ENCODE peak calls at places on chromosomes 11 and 22, in four cellular contexts. C, U, I and X are unnamed samples.

GRCh38 chr11:27183672-27184457 is 143.2 kb downstream of the BBOX1 start:
- DNase-seq in C (peak), U (no peak), I (no peak), X (peak)

GRCh38 chr11:66858186-66858938 is 1.5 kb downstream of the LRFN4 start:
- DNase-seq in C (no peak), U (no peak), I (no peak), X (no peak)

GRCh38 chr11:119055901-119056300 is 1.1 kb downstream of the HYOU1 start:
- DNase-seq in C (no peak), U (no peak), I (no peak), X (no peak)

GRCh38 chr22:49930596-49931412 is 12.4 kb downstream of the CRELD2 start:
- DNase-seq in C (no peak), U (peak), I (peak), X (peak)

GRCh38 chr11:48150213-48150612 is 66.4 kb upstream of the OR4B1 start:
- DNase-seq in C (no peak), U (peak), I (no peak), X (no peak)

GRCh38 chr22:42780070-42780540 is 59.4 kb upstream of the A4GALT start:
- DNase-seq in C (peak), U (peak), I (peak), X (peak)

GRCh38 chr11:79708319-79708928 is 267.6 kb upstream of the TENM4 start:
- DNase-seq in C (peak), U (no peak), I (no peak), X (no peak)

GRCh38 chr22:49408102-49408836 is 419.4 kb downstream of the BRD1 start:
- DNase-seq in C (no peak), U (no peak), I (peak), X (no peak)

GRCh38 chr11:70440206-70440605 is 41.9 kb downstream of the CTTN start:
- DNase-seq in C (no peak), U (no peak), I (no peak), X (no peak)

GRCh38 chr11:59849129-59849528 is 3.8 kb upstream of the CBLIF start:
- DNase-seq in C (no peak), U (peak), I (no peak), X (peak)

GRCh38 chr22:47994045-47994444 is 1231.6 kb downstream of the TBC1D22A start:
- DNase-seq in C (no peak), U (no peak), I (no peak), X (no peak)

GRCh38 chr11:117720061-117720511 is 76.9 kb downstream of the DSCAML1 start:
- DNase-seq in C (no peak), U (no peak), I (no peak), X (no peak)

GRCh38 chr11:79381036-79381435 is 59.8 kb downstream of the TENM4 start:
- DNase-seq in C (no peak), U (no peak), I (no peak), X (no peak)

GRCh38 chr22:18032455-18033101 is 8.2 kb upstream of the MICAL3 start:
- DNase-seq in C (no peak), U (peak), I (no peak), X (no peak)

GRCh38 chr22:22043296-22044078 is 60.9 kb upstream of the TOP3B start:
- DNase-seq in C (no peak), U (no peak), I (no peak), X (no peak)

GRCh38 chr22:37283393-37283937 is 1.2 kb downstream of the CYTH4 start:
- DNase-seq in C (no peak), U (no peak), I (no peak), X (no peak)

GRCh38 chr11:103546236-103546635 is 437.0 kb downstream of the DYNC2H1 start:
- DNase-seq in C (no peak), U (no peak), I (no peak), X (no peak)

GRCh38 chr11:119783466-119784400 is 54.7 kb upstream of the NECTIN1 start:
- DNase-seq in C (no peak), U (no peak), I (no peak), X (no peak)

GRCh38 chr22:22995166-22995565 is 75.2 kb upstream of the GNAZ start:
- DNase-seq in C (no peak), U (no peak), I (no peak), X (no peak)

GRCh38 chr11:64262271-64263002 is 11.1 kb downstream of the PLCB3 start:
- DNase-seq in C (no peak), U (no peak), I (no peak), X (no peak)

GRCh38 chr11:3989891-3990290 is 104.7 kb upstream of the RRM1 start:
- DNase-seq in C (no peak), U (no peak), I (no peak), X (no peak)

GRCh38 chr11:15161746-15162145 is 47.0 kb downstream of the INSC start:
- DNase-seq in C (no peak), U (no peak), I (no peak), X (no peak)

GRCh38 chr11:75851203-75851602 is 36.2 kb downstream of the UVRAG start:
- DNase-seq in C (no peak), U (no peak), I (no peak), X (no peak)

GRCh38 chr11:35944503-35945136 is 758 bp downstream of the LDLRAD3 start:
- DNase-seq in C (no peak), U (no peak), I (no peak), X (no peak)